ENCODE peak calls at places on chromosomes 5 and 9, in five cellular contexts. One of them, this sample, is unnamed.
A peak's percentile ranks its signal among the peaks of the same experiment; 100 is the strongest.

GRCh38 chr9:121837113-121838010 is 185.9 kb downstream of the DAB2IP start:
- DNase-seq in substantia nigra: no peak
- DNase-seq in lower lobe of right lung: no peak
- DNase-seq in fibroblast of lung: peak; percentile 29
- DNase-seq in aorta: peak; percentile 50
- DNase-seq in this sample: no peak

GRCh38 chr5:132055441-132055807 is 5.0 kb upstream of the IL3 start:
- DNase-seq in substantia nigra: no peak
- DNase-seq in lower lobe of right lung: no peak
- DNase-seq in fibroblast of lung: no peak
- DNase-seq in aorta: no peak
- DNase-seq in this sample: no peak

GRCh38 chr9:116633444-116633843 is 53.7 kb upstream of the TRIM32 start:
- DNase-seq in substantia nigra: no peak
- DNase-seq in lower lobe of right lung: no peak
- DNase-seq in fibroblast of lung: peak; percentile 60
- DNase-seq in aorta: no peak
- DNase-seq in this sample: no peak

GRCh38 chr5:35125746-35126145 is 78.0 kb upstream of the AGXT2 start:
- DNase-seq in substantia nigra: no peak
- DNase-seq in lower lobe of right lung: no peak
- DNase-seq in fibroblast of lung: no peak
- DNase-seq in aorta: no peak
- DNase-seq in this sample: no peak

GRCh38 chr5:171433952-171434676 is 14.7 kb downstream of the FGF18 start:
- DNase-seq in substantia nigra: no peak
- DNase-seq in lower lobe of right lung: peak; percentile 20
- DNase-seq in fibroblast of lung: no peak
- DNase-seq in aorta: peak; percentile 48
- DNase-seq in this sample: no peak

GRCh38 chr9:3525088-3525835 is 539 bp downstream of the RFX3 start:
- DNase-seq in substantia nigra: no peak
- DNase-seq in lower lobe of right lung: peak; percentile 63
- DNase-seq in fibroblast of lung: no peak
- DNase-seq in aorta: peak; percentile 81
- DNase-seq in this sample: no peak

GRCh38 chr5:102713682-102714231 is 41.3 kb upstream of the PAM start:
- DNase-seq in substantia nigra: no peak
- DNase-seq in lower lobe of right lung: no peak
- DNase-seq in fibroblast of lung: no peak
- DNase-seq in aorta: no peak
- DNase-seq in this sample: no peak

GRCh38 chr9:136402067-136402466 is 2.1 kb upstream of the SNAPC4 start:
- DNase-seq in substantia nigra: no peak
- DNase-seq in lower lobe of right lung: no peak
- DNase-seq in fibroblast of lung: no peak
- DNase-seq in aorta: no peak
- DNase-seq in this sample: no peak

GRCh38 chr5:80326468-80326867 is 6.7 kb downstream of the SPZ1 start:
- DNase-seq in substantia nigra: no peak
- DNase-seq in lower lobe of right lung: no peak
- DNase-seq in fibroblast of lung: no peak
- DNase-seq in aorta: no peak
- DNase-seq in this sample: no peak

GRCh38 chr9:117046666-117047327 is 359.7 kb downstream of the TRIM32 start:
- DNase-seq in substantia nigra: no peak
- DNase-seq in lower lobe of right lung: no peak
- DNase-seq in fibroblast of lung: no peak
- DNase-seq in aorta: no peak
- DNase-seq in this sample: no peak

GRCh38 chr5:126920291-126920690 is 110.1 kb downstream of the MARCHF3 start:
- DNase-seq in substantia nigra: peak; percentile 23
- DNase-seq in lower lobe of right lung: no peak
- DNase-seq in fibroblast of lung: peak; percentile 76
- DNase-seq in aorta: no peak
- DNase-seq in this sample: no peak

DNA sequence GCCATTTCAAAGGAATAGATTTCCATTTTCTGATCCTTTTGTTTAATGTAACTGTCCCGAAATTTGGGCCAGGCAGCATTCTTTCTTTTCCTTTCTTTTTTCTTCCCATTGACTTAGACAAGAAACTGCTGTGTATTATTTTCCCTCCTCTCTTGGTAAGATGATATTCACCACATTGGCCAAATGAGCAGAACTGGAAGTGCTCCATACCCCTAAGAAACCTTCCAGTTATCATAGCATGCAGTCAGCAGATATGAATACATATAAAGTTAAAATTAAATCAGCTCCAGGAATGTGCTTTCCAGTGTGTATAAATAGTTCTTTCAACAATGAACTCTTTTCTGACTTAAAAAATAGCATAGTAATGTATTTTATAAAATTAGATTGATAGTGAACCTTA is 168.5 kb upstream of the GAS1 start:
- DNase-seq in substantia nigra: no peak
- DNase-seq in lower lobe of right lung: no peak
- DNase-seq in fibroblast of lung: no peak
- DNase-seq in aorta: no peak
- DNase-seq in this sample: no peak
- H3K27ac ChIP-seq in substantia nigra: no peak overlapping the region
- H3K27ac ChIP-seq in lower lobe of right lung: no peak overlapping the region
- H3K27ac ChIP-seq in fibroblast of lung: no peak overlapping the region
- H3K27ac ChIP-seq in aorta: no peak overlapping the region
- H3K27ac ChIP-seq in this sample: no peak overlapping the region

DNA sequence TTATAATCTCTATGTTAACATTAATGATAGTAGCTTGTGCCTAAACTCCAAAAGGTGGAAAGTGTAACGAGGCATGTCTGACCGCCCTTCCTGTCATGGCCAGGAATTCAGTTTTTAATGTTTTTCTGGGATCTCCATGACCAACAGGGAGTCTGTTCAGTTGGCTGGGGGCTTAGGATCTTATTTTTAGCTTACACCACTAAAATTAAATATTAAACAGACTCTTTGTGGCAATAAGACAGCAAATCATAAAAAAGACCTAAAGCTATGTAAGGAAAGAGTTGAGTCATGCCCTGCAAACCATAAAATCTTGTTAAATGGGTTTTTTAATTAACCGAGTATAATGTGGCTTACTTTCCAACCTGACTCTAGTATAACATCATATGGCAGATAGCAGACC is 247.8 kb downstream of the DIRAS2 start:
- DNase-seq in substantia nigra: no peak
- DNase-seq in lower lobe of right lung: no peak
- DNase-seq in fibroblast of lung: no peak
- DNase-seq in aorta: no peak
- DNase-seq in this sample: no peak
- H3K27ac ChIP-seq in substantia nigra: no peak overlapping the region
- H3K27ac ChIP-seq in lower lobe of right lung: no peak overlapping the region
- H3K27ac ChIP-seq in fibroblast of lung: no peak overlapping the region
- H3K27ac ChIP-seq in aorta: no peak overlapping the region
- H3K27ac ChIP-seq in this sample: no peak overlapping the region

DNA sequence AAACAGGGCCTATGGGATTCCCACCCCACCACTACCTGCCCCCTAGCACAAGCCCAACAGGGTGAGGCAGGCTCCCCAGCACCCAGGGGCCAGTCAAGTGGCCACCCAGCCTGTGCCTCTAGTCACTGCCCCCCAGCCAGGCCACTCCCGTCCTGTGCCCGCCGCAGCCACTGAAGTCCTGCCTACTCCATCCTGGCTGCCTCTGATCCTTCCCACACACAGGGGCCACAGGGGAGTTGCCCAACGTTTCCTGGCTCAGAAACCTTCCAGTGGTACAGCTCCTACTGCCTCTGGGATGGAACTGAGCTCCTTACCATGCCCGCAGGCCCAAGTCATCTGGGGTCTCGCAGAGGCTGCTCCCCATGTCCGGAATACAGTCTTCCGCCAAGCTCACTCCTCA is 70.2 kb upstream of the STXBP1 start:
- DNase-seq in substantia nigra: no peak
- DNase-seq in lower lobe of right lung: no peak
- DNase-seq in fibroblast of lung: no peak
- DNase-seq in aorta: peak; percentile 94
- DNase-seq in this sample: no peak
- H3K27ac ChIP-seq in substantia nigra: no peak overlapping the region
- H3K27ac ChIP-seq in lower lobe of right lung: peak overlapping the region; percentile 80
- H3K27ac ChIP-seq in fibroblast of lung: peak overlapping the region; percentile 72
- H3K27ac ChIP-seq in aorta: peak overlapping the region; percentile 64
- H3K27ac ChIP-seq in this sample: no peak overlapping the region

DNA sequence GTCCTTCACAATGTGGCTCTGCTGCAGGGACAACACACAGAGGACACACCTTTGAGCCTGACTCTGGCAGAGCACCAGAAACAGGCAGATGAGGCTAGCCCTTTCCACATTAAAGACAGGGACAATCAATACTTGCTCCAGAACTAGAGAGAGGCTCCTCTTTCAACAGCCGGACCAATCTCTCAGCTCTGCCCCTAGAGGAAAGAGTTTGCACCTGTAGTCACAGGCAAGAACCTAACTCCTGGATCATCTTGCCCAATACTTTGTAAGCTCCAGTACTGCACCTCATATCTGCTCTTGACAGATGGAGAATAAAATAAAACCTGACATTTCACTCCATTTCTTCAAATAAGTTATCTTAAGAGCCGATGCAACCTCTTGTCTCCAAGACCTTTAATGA is 52.1 kb downstream of the EPB41L4A start:
- DNase-seq in substantia nigra: no peak
- DNase-seq in lower lobe of right lung: no peak
- DNase-seq in fibroblast of lung: no peak
- DNase-seq in aorta: no peak
- DNase-seq in this sample: no peak
- H3K27ac ChIP-seq in substantia nigra: no peak overlapping the region
- H3K27ac ChIP-seq in lower lobe of right lung: no peak overlapping the region
- H3K27ac ChIP-seq in fibroblast of lung: no peak overlapping the region
- H3K27ac ChIP-seq in aorta: no peak overlapping the region
- H3K27ac ChIP-seq in this sample: no peak overlapping the region

GRCh38 chr9:78453450-78453849 is 156.5 kb downstream of the PSAT1 start:
- DNase-seq in substantia nigra: no peak
- DNase-seq in lower lobe of right lung: no peak
- DNase-seq in fibroblast of lung: no peak
- DNase-seq in aorta: no peak
- DNase-seq in this sample: no peak
- H3K27ac ChIP-seq in substantia nigra: no peak overlapping the region
- H3K27ac ChIP-seq in lower lobe of right lung: no peak overlapping the region
- H3K27ac ChIP-seq in fibroblast of lung: no peak overlapping the region
- H3K27ac ChIP-seq in aorta: no peak overlapping the region
- H3K27ac ChIP-seq in this sample: no peak overlapping the region

DNA sequence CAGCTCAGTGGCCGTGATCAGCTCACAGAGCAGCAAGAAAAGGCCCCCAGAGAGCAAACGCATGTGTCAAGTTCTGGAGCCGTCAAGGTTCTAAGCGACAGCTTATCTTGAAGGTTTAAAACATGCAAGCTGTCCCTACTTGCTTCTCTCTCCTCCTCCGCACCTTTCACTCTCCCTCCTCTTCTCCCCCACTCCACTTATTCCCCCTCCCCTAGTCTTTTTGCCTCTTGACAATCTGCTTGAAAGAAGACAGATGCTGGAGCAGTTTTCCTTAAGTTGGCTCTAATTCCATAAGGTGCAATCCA is 189.8 kb upstream of the SNX2 start:
- DNase-seq in substantia nigra: no peak
- DNase-seq in lower lobe of right lung: no peak
- DNase-seq in fibroblast of lung: no peak
- DNase-seq in aorta: no peak
- DNase-seq in this sample: no peak
- H3K27ac ChIP-seq in substantia nigra: no peak overlapping the region
- H3K27ac ChIP-seq in lower lobe of right lung: no peak overlapping the region
- H3K27ac ChIP-seq in fibroblast of lung: no peak overlapping the region
- H3K27ac ChIP-seq in aorta: no peak overlapping the region
- H3K27ac ChIP-seq in this sample: no peak overlapping the region

GRCh38 chr5:159605585-159605984 is 275.3 kb upstream of the IL12B start:
- DNase-seq in substantia nigra: no peak
- DNase-seq in lower lobe of right lung: no peak
- DNase-seq in fibroblast of lung: peak; percentile 91
- DNase-seq in aorta: no peak
- DNase-seq in this sample: no peak

GRCh38 chr5:159609359-159609758 is 279.1 kb upstream of the IL12B start:
- DNase-seq in substantia nigra: no peak
- DNase-seq in lower lobe of right lung: no peak
- DNase-seq in fibroblast of lung: no peak
- DNase-seq in aorta: no peak
- DNase-seq in this sample: no peak

GRCh38 chr5:159616967-159617366 is 286.7 kb upstream of the IL12B start:
- DNase-seq in substantia nigra: no peak
- DNase-seq in lower lobe of right lung: no peak
- DNase-seq in fibroblast of lung: peak; percentile 70
- DNase-seq in aorta: no peak
- DNase-seq in this sample: no peak

GRCh38 chr5:159610966-159611579 is 280.8 kb upstream of the IL12B start:
- DNase-seq in substantia nigra: no peak
- DNase-seq in lower lobe of right lung: no peak
- DNase-seq in fibroblast of lung: no peak
- DNase-seq in aorta: no peak
- DNase-seq in this sample: no peak
- H3K27ac ChIP-seq in substantia nigra: no peak overlapping the region
- H3K27ac ChIP-seq in lower lobe of right lung: no peak overlapping the region
- H3K27ac ChIP-seq in fibroblast of lung: no peak overlapping the region
- H3K27ac ChIP-seq in aorta: no peak overlapping the region
- H3K27ac ChIP-seq in this sample: no peak overlapping the region

This sample was measured in naive thymus-derived CD4-positive, alpha-beta T cell.